ENCODE peak calls at places on chromosomes 12 and 14, in six cellular contexts. One of them, this sample, is unnamed.

GRCh38 chr14:91279354-91279753 is 34.9 kb upstream of the GPR68 start:
- DNase-seq in RWPE1: no peak
- DNase-seq in ovary: no peak
- DNase-seq in stomach: no peak
- DNase-seq in NCI-H1092: no peak
- DNase-seq in effector memory CD4-positive, alpha-beta T cell: no peak
- DNase-seq in this sample: no peak

GRCh38 chr12:76890407-76891143 is 11.8 kb upstream of the CSRP2 start:
- DNase-seq in stomach: no peak
- DNase-seq in effector memory CD4-positive, alpha-beta T cell: no peak
- DNase-seq in NCI-H1092: no peak
- DNase-seq in ovary: no peak
- DNase-seq in RWPE1: peak; percentile 71
- DNase-seq in this sample: no peak

GRCh38 chr14:55255979-55256378 is 15.2 kb upstream of the FBXO34 start:
- DNase-seq in ovary: no peak
- DNase-seq in effector memory CD4-positive, alpha-beta T cell: no peak
- DNase-seq in RWPE1: no peak
- DNase-seq in stomach: no peak
- DNase-seq in NCI-H1092: no peak
- DNase-seq in this sample: no peak

GRCh38 chr12:101951002-101951670 is 73.8 kb downstream of the DRAM1 start:
- DNase-seq in stomach: no peak
- DNase-seq in RWPE1: no peak
- DNase-seq in NCI-H1092: no peak
- DNase-seq in ovary: no peak
- DNase-seq in effector memory CD4-positive, alpha-beta T cell: no peak
- DNase-seq in this sample: no peak

GRCh38 chr12:22437031-22437806 is 102.7 kb upstream of the ST8SIA1 start:
- DNase-seq in stomach: no peak
- DNase-seq in ovary: no peak
- DNase-seq in NCI-H1092: no peak
- DNase-seq in effector memory CD4-positive, alpha-beta T cell: no peak
- DNase-seq in RWPE1: peak; percentile 13
- DNase-seq in this sample: no peak

GRCh38 chr12:32596031-32596430 is 83.1 kb upstream of the DNM1L start:
- DNase-seq in RWPE1: no peak
- DNase-seq in stomach: no peak
- DNase-seq in NCI-H1092: no peak
- DNase-seq in ovary: no peak
- DNase-seq in effector memory CD4-positive, alpha-beta T cell: no peak
- DNase-seq in this sample: no peak

GRCh38 chr12:48183091-48183875 is at the start of gene CCDC184:
- DNase-seq in stomach: peak; percentile 48
- DNase-seq in ovary: peak; percentile 75
- DNase-seq in RWPE1: peak; percentile 34
- DNase-seq in NCI-H1092: peak; percentile 88
- DNase-seq in effector memory CD4-positive, alpha-beta T cell: peak; percentile 69
- DNase-seq in this sample: peak; percentile 80

GRCh38 chr12:66154776-66155175 is 15.0 kb downstream of the TMBIM4 start:
- DNase-seq in stomach: no peak
- DNase-seq in RWPE1: no peak
- DNase-seq in effector memory CD4-positive, alpha-beta T cell: no peak
- DNase-seq in NCI-H1092: no peak
- DNase-seq in ovary: no peak
- DNase-seq in this sample: peak; percentile 75

GRCh38 chr12:50402270-50403000 is 1.8 kb downstream of the LARP4 start:
- DNase-seq in effector memory CD4-positive, alpha-beta T cell: no peak
- DNase-seq in stomach: no peak
- DNase-seq in NCI-H1092: no peak
- DNase-seq in RWPE1: no peak
- DNase-seq in ovary: no peak
- DNase-seq in this sample: no peak

GRCh38 chr12:117243488-117243887 is 53.2 kb upstream of the FBXO21 start:
- DNase-seq in effector memory CD4-positive, alpha-beta T cell: no peak
- DNase-seq in stomach: no peak
- DNase-seq in ovary: no peak
- DNase-seq in NCI-H1092: no peak
- DNase-seq in RWPE1: no peak
- DNase-seq in this sample: no peak

GRCh38 chr14:56131004-56131864 is 13.0 kb downstream of the PELI2 start:
- DNase-seq in NCI-H1092: peak; percentile 25
- DNase-seq in ovary: no peak
- DNase-seq in RWPE1: no peak
- DNase-seq in stomach: no peak
- DNase-seq in effector memory CD4-positive, alpha-beta T cell: no peak
- DNase-seq in this sample: no peak

GRCh38 chr14:101065696-101066694 is 162.5 kb upstream of the RTL1 start:
- DNase-seq in NCI-H1092: no peak
- DNase-seq in RWPE1: no peak
- DNase-seq in effector memory CD4-positive, alpha-beta T cell: no peak
- DNase-seq in ovary: peak; percentile 25
- DNase-seq in stomach: no peak
- DNase-seq in this sample: no peak

GRCh38 chr12:946212-946611 is 3.3 kb downstream of the RAD52 start:
- DNase-seq in stomach: no peak
- DNase-seq in RWPE1: no peak
- DNase-seq in ovary: no peak
- DNase-seq in effector memory CD4-positive, alpha-beta T cell: no peak
- DNase-seq in NCI-H1092: no peak
- DNase-seq in this sample: no peak

This sample was measured in foreskin melanocyte.